ENCODE peak calls at places on chromosomes 6 and 20, in seven cellular contexts. W is ovary; Y is activated T-cell treated with anti-CD3 and anti-CD28 coated beads, Interleukin-2, amount 50 U/mL, for 72 hours; A is activated naive CD4-positive, alpha-beta T cell; D is occipital lobe; F is AG08396; C is activated CD4-positive, alpha-beta T cell treated with anti-CD3 and anti-CD28 coated beads for 48 hours. M is an unnamed sample.

GRCh38 chr6:38720295-38720694 is 5.2 kb downstream of the DNAH8 start:
- DNase-seq in W (no peak), Y (no peak), A (no peak), D (no peak), F (no peak), C (no peak), M (no peak)

GRCh38 chr6:293185-294174 is 1.2 kb downstream of the DUSP22 start:
- DNase-seq in W (peak), Y (peak), A (no peak), D (no peak), F (no peak), C (peak), M (no peak)

GRCh38 chr6:85945454-85946185 is 302.9 kb upstream of the SYNCRIP start:
- DNase-seq in W (no peak), Y (no peak), A (no peak), D (peak), F (no peak), C (no peak), M (no peak)

GRCh38 chr6:144653885-144654505 is 368.9 kb downstream of the UTRN start:
- DNase-seq in W (no peak), Y (no peak), A (no peak), D (no peak), F (no peak), C (no peak), M (no peak)

GRCh38 chr6:113599444-113599843 is 257.7 kb upstream of the MARCKS start:
- DNase-seq in W (no peak), Y (no peak), A (no peak), D (no peak), F (no peak), C (no peak), M (no peak)

GRCh38 chr20:57656252-57656820 is 36.1 kb upstream of the ZBP1 start:
- DNase-seq in W (no peak), Y (no peak), A (no peak), D (no peak), F (peak), C (no peak), M (no peak)

GRCh38 chr6:33790910-33791309 is 2.0 kb upstream of the LEMD2 start:
- DNase-seq in W (no peak), Y (no peak), A (no peak), D (no peak), F (no peak), C (no peak), M (no peak)

GRCh38 chr20:1440024-1440423 is 26.6 kb downstream of the NSFL1C start:
- DNase-seq in W (no peak), Y (no peak), A (no peak), D (no peak), F (no peak), C (peak), M (no peak)

M was measured in C1 segment of cervical spinal cord.